ENCODE peak calls at places on chromosome 3, in ten cellular contexts. I is transverse colon, J is hepatocyte, K is osteoblast, U is HepG2, O is PC-3, G is body of pancreas, Z is mesendoderm, E is colonic mucosa, V is fibroblast of lung. N is an unnamed sample. For H3K4me1, the result is how much of the 10 kb centered on the place peaks cover.

GRCh38 chr3:120203016-120203415 is 82.0 kb downstream of the GPR156 start:
- DNase-seq in I (no peak), J (peak), K (peak), U (no peak), O (peak), G (peak), Z (no peak), E (peak), V (peak), N (peak)

GRCh38 chr3:161222662-161223061 is 1.6 kb downstream of the NMD3 start:
- DNase-seq in I (no peak), J (no peak), K (peak), U (no peak), O (peak), G (no peak), Z (peak), E (no peak), V (peak), N (no peak)

GRCh38 chr3:189276481-189277190 is 104.9 kb downstream of the TPRG1 start:
- DNase-seq in I (peak), J (peak), K (peak), U (no peak), O (peak), G (no peak), Z (no peak), E (no peak), V (peak), N (no peak)

GRCh38 chr3:180571831-180572578 is 30.0 kb upstream of the TTC14 start:
- DNase-seq in I (no peak), J (no peak), K (no peak), U (no peak), O (no peak), G (no peak), Z (peak), E (no peak), V (no peak), N (no peak)

GRCh38 chr3:7787871-7788828 is 713.5 kb upstream of the LMCD1 start:
- DNase-seq in I (no peak), J (peak), K (no peak), U (no peak), O (no peak), G (no peak), Z (peak), E (no peak), V (peak), N (no peak)

GRCh38 chr3:197791120-197792018 is at the start of gene LRCH3:
- DNase-seq in I (peak), J (peak), K (peak), U (peak), O (peak), G (peak), Z (peak), E (peak), V (peak), N (peak)

GRCh38 chr3:52056521-52056967 is at the start of gene DUSP7:
- DNase-seq in I (peak), J (peak), K (peak), U (no peak), O (peak), G (peak), Z (peak), E (peak), V (peak), N (peak)

GRCh38 chr3:127538569-127538968 is 52.0 kb downstream of the TPRA1 start:
- DNase-seq in I (no peak), J (no peak), K (peak), U (no peak), O (no peak), G (no peak), Z (no peak), E (no peak), V (no peak), N (no peak)

GRCh38 chr3:51099794-51100542 is 285.1 kb upstream of the MANF start:
- DNase-seq in I (peak), J (peak), K (peak), U (peak), O (peak), G (peak), Z (peak), E (peak), V (peak), N (peak)

GRCh38 chr3:168885028-168885427 is 778.5 kb downstream of the MECOM start:
- DNase-seq in I (no peak), J (no peak), K (peak), U (no peak), O (peak), G (no peak), Z (no peak), E (no peak), V (peak), N (no peak)

GRCh38 chr3:25856902-25857518 is 67.1 kb downstream of the OXSM start:
- DNase-seq in I (no peak), J (peak), K (peak), U (peak), O (peak), G (peak), Z (peak), E (no peak), V (peak), N (peak)

GRCh38 chr3:113287818-113288648 is 76.7 kb downstream of the BOC start:
- DNase-seq in I (peak), J (peak), K (no peak), U (peak), O (peak), G (peak), Z (peak), E (peak), V (peak), N (peak)

DNA sequence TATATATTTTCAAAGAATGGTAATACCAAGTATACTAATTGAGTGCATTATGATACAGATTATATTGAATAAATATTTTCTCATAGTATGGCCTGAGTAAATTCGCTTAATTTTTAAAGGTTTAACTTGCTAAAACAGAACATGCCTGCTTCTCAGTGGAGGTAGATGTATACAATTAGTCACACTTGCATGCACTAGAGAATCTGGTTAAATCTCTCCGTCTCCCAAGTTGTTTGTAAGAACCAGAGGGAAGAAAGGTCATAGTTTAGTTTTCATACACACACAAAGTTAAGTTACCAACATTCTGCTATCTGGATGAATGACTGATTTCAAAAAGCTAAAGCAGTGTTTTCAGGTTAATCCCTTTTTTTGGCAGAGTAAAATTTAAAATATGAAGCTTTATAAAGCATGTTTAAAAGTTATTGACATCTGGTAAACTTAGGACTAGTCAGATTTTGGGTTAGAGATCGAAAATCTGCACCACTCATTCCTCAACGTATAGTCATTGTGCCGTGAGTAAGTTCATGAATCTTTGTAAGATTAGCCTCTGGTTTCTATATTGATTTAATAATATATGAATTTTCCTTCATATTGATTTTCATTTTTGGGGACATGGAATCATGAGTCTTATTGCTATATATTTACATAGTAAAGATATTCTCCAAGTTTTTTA is 117.6 kb upstream of the SAMMSON start:
- DNase-seq in I (no peak), J (no peak), K (no peak), U (no peak), O (no peak), G (no peak), Z (no peak), E (no peak), V (no peak), N (no peak)
- H3K4me3 ChIP-seq in I (no peak), J (no peak), K (no peak), U (no peak), O (no peak), G (no peak), Z (no peak), E (no peak), V (no peak), N (no peak)

GRCh38 chr3:41127414-41127813 is 71.9 kb upstream of the CTNNB1 start:
- DNase-seq in I (no peak), J (no peak), K (no peak), U (no peak), O (no peak), G (no peak), Z (no peak), E (no peak), V (no peak), N (no peak)
- H3K4me1 ChIP-seq in I (under half), J (under half), K (under half), U (under half), O (under half), G (under half), Z (under half), E (under half), V (under half), N (under half)

DNA sequence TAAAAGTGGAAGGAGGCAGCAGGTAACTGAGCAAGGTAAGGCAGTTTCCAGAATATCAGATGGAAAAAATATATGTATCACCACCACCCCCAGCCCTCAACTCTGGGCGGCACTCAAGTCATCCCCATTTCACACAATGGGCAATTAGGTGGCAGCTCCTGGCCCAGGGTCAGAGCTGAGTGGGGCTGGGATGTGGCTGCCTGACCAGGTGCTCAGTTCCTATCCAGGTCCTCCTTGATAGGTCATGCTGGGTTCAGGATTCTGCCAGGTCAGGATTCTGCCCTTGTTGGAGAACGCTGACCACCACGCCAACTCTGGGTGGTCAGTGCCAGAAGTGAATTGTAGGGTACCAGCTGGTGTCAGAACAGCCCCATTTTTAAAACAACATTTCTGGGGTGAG is 29.5 kb downstream of the RAB6B start:
- DNase-seq in I (no peak), J (no peak), K (no peak), U (no peak), O (no peak), G (no peak), Z (no peak), E (no peak), V (no peak), N (no peak)
- H3K4me3 ChIP-seq in I (no peak), J (no peak), K (no peak), U (no peak), O (no peak), G (no peak), Z (no peak), E (no peak), V (no peak), N (no peak)

GRCh38 chr3:59734061-59734460 is 684.2 kb upstream of the CFAP20DC start:
- DNase-seq in I (no peak), J (no peak), K (no peak), U (no peak), O (no peak), G (no peak), Z (no peak), E (no peak), V (no peak), N (peak)

GRCh38 chr3:59728509-59728908 is 678.7 kb upstream of the CFAP20DC start:
- DNase-seq in I (no peak), J (no peak), K (no peak), U (no peak), O (no peak), G (no peak), Z (no peak), E (no peak), V (no peak), N (no peak)

GRCh38 chr3:59733041-59733809 is 683.4 kb upstream of the CFAP20DC start:
- DNase-seq in I (no peak), J (no peak), K (no peak), U (no peak), O (no peak), G (no peak), Z (peak), E (no peak), V (no peak), N (no peak)

GRCh38 chr3:59730608-59731007 is 680.8 kb upstream of the CFAP20DC start:
- DNase-seq in I (no peak), J (no peak), K (no peak), U (no peak), O (no peak), G (no peak), Z (no peak), E (no peak), V (no peak), N (no peak)

GRCh38 chr3:59731909-59732308 is 682.1 kb upstream of the CFAP20DC start:
- DNase-seq in I (no peak), J (no peak), K (no peak), U (no peak), O (no peak), G (no peak), Z (no peak), E (no peak), V (no peak), N (no peak)
- H3K4me1 ChIP-seq in I (under half), J (under half), K (under half), U (under half), O (under half), G (under half), Z (under half), E (under half), V (under half), N (under half)

GRCh38 chr3:48440590-48440958 is 517 bp downstream of the TMA7 start:
- DNase-seq in I (peak), J (peak), K (peak), U (no peak), O (no peak), G (no peak), Z (peak), E (no peak), V (peak), N (peak)

GRCh38 chr3:48441940-48442339 is 1.9 kb downstream of the TMA7 start:
- DNase-seq in I (no peak), J (no peak), K (no peak), U (peak), O (no peak), G (no peak), Z (no peak), E (no peak), V (no peak), N (no peak)

GRCh38 chr3:48446425-48447193 is at the start of gene ATRIP:
- DNase-seq in I (peak), J (peak), K (peak), U (peak), O (peak), G (peak), Z (peak), E (peak), V (peak), N (peak)

GRCh38 chr3:48446043-48446424 is 503 bp upstream of the ATRIP start:
- DNase-seq in I (no peak), J (no peak), K (peak), U (no peak), O (no peak), G (no peak), Z (no peak), E (no peak), V (no peak), N (no peak)

GRCh38 chr3:48445277-48445882 is 1.2 kb upstream of the ATRIP start:
- DNase-seq in I (no peak), J (no peak), K (peak), U (no peak), O (peak), G (no peak), Z (no peak), E (no peak), V (no peak), N (no peak)
- H3K4me3 ChIP-seq in I (no peak), J (no peak), K (no peak), U (no peak), O (peak), G (no peak), Z (no peak), E (no peak), V (peak), N (no peak)